ENCODE peak calls at places on chromosomes 11 and 22, in four cellular contexts. A, F, H and T are unnamed samples.

GRCh38 chr11:67307545-67308001 is 4.2 kb downstream of the SSH3 start:
- DNase-seq in A (no peak), F (no peak), H (no peak), T (no peak)

GRCh38 chr11:102940714-102941588 is 14.6 kb downstream of the MMP13 start:
- DNase-seq in A (peak), F (no peak), H (peak), T (no peak)

GRCh38 chr11:131591051-131591461 is 220.6 kb downstream of the NTM start:
- DNase-seq in A (no peak), F (no peak), H (no peak), T (no peak)

GRCh38 chr11:41660585-41660984 is 201.1 kb upstream of the LRRC4C start:
- DNase-seq in A (no peak), F (no peak), H (no peak), T (no peak)

GRCh38 chr11:61698173-61698965 is 18.2 kb downstream of the DAGLA start:
- DNase-seq in A (no peak), F (no peak), H (no peak), T (no peak)

GRCh38 chr11:17672469-17672868 is 46.9 kb upstream of the MYOD1 start:
- DNase-seq in A (no peak), F (no peak), H (no peak), T (no peak)

GRCh38 chr22:19234126-19234896 is 55.8 kb upstream of the SLC25A1 start:
- DNase-seq in A (no peak), F (no peak), H (no peak), T (no peak)

GRCh38 chr22:21688706-21689381 is 23.0 kb downstream of the PPIL2 start:
- DNase-seq in A (no peak), F (no peak), H (no peak), T (no peak)

GRCh38 chr22:36417281-36417686 is 29.5 kb upstream of the MYH9 start:
- DNase-seq in A (no peak), F (no peak), H (no peak), T (no peak)

GRCh38 chr22:45544588-45545170 is 42.0 kb downstream of the FBLN1 start:
- DNase-seq in A (no peak), F (no peak), H (no peak), T (no peak)

GRCh38 chr11:19524171-19524671 is 188.4 kb upstream of the NAV2 start:
- DNase-seq in A (no peak), F (no peak), H (no peak), T (no peak)

GRCh38 chr11:115409691-115410220 is 94.5 kb downstream of the CADM1 start:
- DNase-seq in A (peak), F (no peak), H (no peak), T (no peak)

GRCh38 chr22:21067075-21067900 is 21.5 kb downstream of the LRRC74B start:
- DNase-seq in A (no peak), F (no peak), H (no peak), T (no peak)

GRCh38 chr11:19101803-19102520 is 15.0 kb upstream of the ZDHHC13 start:
- DNase-seq in A (peak), F (no peak), H (no peak), T (no peak)

GRCh38 chr22:27377501-27377900 is 424.1 kb downstream of the MN1 start:
- DNase-seq in A (no peak), F (no peak), H (no peak), T (no peak)

GRCh38 chr11:72102631-72102945 is 509 bp downstream of the LAMTOR1 start:
- DNase-seq in A (no peak), F (no peak), H (no peak), T (no peak)

GRCh38 chr11:70205049-70205725 is 2.1 kb downstream of the FADD start:
- DNase-seq in A (no peak), F (no peak), H (no peak), T (no peak)

GRCh38 chr11:70205766-70206165 is 2.7 kb downstream of the FADD start:
- DNase-seq in A (no peak), F (no peak), H (no peak), T (no peak)

GRCh38 chr11:70207531-70208131 is 4.5 kb downstream of the FADD start:
- DNase-seq in A (no peak), F (no peak), H (no peak), T (no peak)

GRCh38 chr11:70206977-70207376 is 3.9 kb downstream of the FADD start:
- DNase-seq in A (no peak), F (no peak), H (no peak), T (no peak)

DNA sequence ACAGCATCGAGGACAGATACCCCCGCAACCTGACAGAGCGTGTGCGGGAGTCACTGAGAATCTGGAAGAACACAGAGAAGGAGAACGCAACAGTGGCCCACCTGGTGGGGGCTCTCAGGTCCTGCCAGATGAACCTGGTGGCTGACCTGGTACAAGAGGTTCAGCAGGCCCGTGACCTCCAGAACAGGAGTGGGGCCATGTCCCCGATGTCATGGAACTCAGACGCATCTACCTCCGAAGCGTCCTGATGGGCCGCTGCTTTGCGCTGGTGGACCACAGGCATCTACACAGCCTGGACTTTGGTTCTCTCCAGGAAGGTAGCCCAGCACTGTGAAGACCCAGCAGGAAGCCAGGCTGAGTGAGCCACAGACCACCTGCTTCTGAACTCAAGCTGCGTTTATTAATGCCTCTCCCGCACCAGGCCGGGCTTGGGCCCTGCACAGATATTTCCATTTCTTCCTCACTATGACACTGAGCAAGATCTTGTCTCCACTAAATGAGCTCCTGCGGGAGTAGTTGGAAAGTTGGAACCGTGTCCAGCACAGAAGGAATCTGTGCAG is 3.2 kb downstream of the FADD start:
- DNase-seq in A (no peak), F (no peak), H (no peak), T (no peak)
- TF ChIP-seq CTCF in A (no peak), F (no peak), H (no peak), T (no peak)

GRCh38 chr11:13963949-13964770 is 1.6 kb downstream of the SPON1 start:
- DNase-seq in A (no peak), F (no peak), H (no peak), T (no peak)

GRCh38 chr11:13962198-13962561 is 343 bp upstream of the SPON1 start:
- DNase-seq in A (no peak), F (no peak), H (no peak), T (no peak)

GRCh38 chr11:13962562-13963168 is at the start of gene SPON1:
- DNase-seq in A (peak), F (no peak), H (no peak), T (no peak)

GRCh38 chr11:13964771-13965074 is 2.2 kb downstream of the SPON1 start:
- DNase-seq in A (no peak), F (no peak), H (no peak), T (no peak)

GRCh38 chr11:13963169-13963948 is 836 bp downstream of the SPON1 start:
- DNase-seq in A (no peak), F (no peak), H (no peak), T (no peak)
- H3K4me3 ChIP-seq in A (no peak), F (peak), H (no peak), T (no peak)

GRCh38 chr11:125114518-125114917 is 3.1 kb upstream of the TMEM218 start:
- DNase-seq in A (no peak), F (no peak), H (no peak), T (no peak)
- TF ChIP-seq CTCF in A (peak), F (no peak), H (no peak), T (no peak)

GRCh38 chr11:45897556-45897955 is 9.5 kb downstream of the FREY1 start:
- DNase-seq in A (no peak), F (no peak), H (no peak), T (no peak)

GRCh38 chr11:45900916-45901617 is 6.0 kb downstream of the FREY1 start:
- DNase-seq in A (no peak), F (no peak), H (no peak), T (no peak)

GRCh38 chr11:45896392-45897068 is 10.5 kb downstream of the FREY1 start:
- DNase-seq in A (no peak), F (no peak), H (no peak), T (no peak)

GRCh38 chr11:45899448-45900174 is 7.5 kb downstream of the FREY1 start:
- DNase-seq in A (peak), F (peak), H (no peak), T (peak)

DNA sequence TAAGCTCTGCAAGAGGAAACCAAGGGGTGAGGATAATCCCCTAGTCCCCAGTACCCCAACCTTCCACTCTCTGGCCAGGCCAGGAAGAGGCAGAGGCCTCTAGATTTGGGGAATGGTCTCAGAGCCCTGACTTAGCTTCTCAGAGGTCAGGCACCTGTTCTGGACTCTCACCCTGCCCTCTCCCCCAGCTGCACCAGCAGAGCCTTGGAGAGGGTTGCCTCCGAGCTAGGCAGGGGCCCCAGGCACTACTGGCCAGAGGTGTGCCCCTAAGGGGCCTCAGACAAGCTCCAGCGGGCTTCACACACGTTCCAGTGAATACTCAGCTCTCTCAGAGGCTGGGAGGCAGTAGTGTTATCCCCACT is 8.0 kb downstream of the FREY1 start:
- DNase-seq in A (no peak), F (no peak), H (no peak), T (no peak)
- H3K4me3 ChIP-seq in A (no peak), F (peak), H (no peak), T (peak)

DNA sequence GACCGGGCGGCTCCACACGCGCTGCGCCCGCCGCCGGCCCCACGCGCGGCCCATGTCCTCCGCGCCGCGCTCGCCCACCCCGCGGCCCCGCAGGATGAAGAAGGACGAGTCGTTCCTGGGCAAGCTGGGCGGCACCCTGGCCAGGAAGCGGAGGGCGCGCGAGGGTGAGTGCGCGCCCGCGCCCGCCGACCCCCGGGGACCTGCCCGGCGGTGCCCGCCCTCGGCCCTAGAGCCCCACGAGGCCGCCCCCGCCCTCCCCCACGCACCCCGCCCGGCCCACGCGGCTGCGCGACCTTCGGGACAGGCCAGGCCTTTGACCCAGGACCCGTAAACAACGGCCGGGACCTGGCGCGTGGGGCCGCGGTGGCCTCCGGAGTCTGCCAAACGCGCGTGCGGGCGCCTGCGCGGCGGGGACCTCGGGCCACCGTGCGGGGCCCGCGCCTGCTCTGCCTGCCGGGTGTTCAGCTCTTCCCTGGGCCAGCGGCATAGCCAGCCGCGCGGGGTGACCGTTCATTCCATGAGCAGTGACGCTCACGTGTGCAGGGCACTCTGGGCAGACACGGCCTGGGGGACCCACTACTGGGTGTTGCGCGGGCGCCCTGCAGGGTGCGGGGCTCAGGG is at the start of gene PARVB:
- DNase-seq in A (no peak), F (no peak), H (no peak), T (no peak)
- TF ChIP-seq CTCF in A (no peak), F (no peak), H (no peak), T (no peak)

GRCh38 chr11:2836335-2837095 is 49.1 kb downstream of the CDKN1C start:
- DNase-seq in A (no peak), F (no peak), H (no peak), T (no peak)

GRCh38 chr11:2833938-2834892 is 51.4 kb downstream of the CDKN1C start:
- DNase-seq in A (no peak), F (no peak), H (no peak), T (no peak)

GRCh38 chr11:2833051-2833937 is 52.3 kb downstream of the CDKN1C start:
- DNase-seq in A (no peak), F (no peak), H (no peak), T (no peak)

GRCh38 chr11:2835768-2836150 is 49.8 kb downstream of the CDKN1C start:
- DNase-seq in A (no peak), F (no peak), H (no peak), T (no peak)

GRCh38 chr11:2834893-2835767 is 50.4 kb downstream of the CDKN1C start:
- DNase-seq in A (no peak), F (no peak), H (no peak), T (no peak)
- H3K4me3 ChIP-seq in A (no peak), F (no peak), H (no peak), T (no peak)